ENCODE peak calls at places on chromosomes 16 and 17, in four cellular contexts. M, Z, W and E are unnamed samples.

GRCh38 chr16:74567901-74568300 is 39.0 kb downstream of the GLG1 start:
- DNase-seq in M (no peak), Z (no peak), W (no peak), E (no peak)

GRCh38 chr17:42107597-42108576 is 4.6 kb downstream of the DHX58 start:
- DNase-seq in M (peak; percentile 85), Z (peak; percentile 92), W (peak; percentile 92), E (peak; percentile 94)

GRCh38 chr17:78224226-78225087 is 7.0 kb upstream of the TMEM235 start:
- DNase-seq in M (no peak), Z (no peak), W (peak; percentile 51), E (no peak)

GRCh38 chr17:1060991-1061390 is 64.1 kb downstream of the TIMM22 start:
- DNase-seq in M (peak; percentile 82), Z (no peak), W (peak; percentile 91), E (peak; percentile 94)

GRCh38 chr16:15518412-15519351 is 84.3 kb downstream of the BMERB1 start:
- DNase-seq in M (no peak), Z (peak; percentile 60), W (peak; percentile 80), E (no peak)

GRCh38 chr17:27631897-27632725 is 1.1 kb downstream of the LGALS9 start:
- DNase-seq in M (no peak), Z (no peak), W (peak; percentile 67), E (no peak)

GRCh38 chr16:67164599-67165061 is at the start of gene HSF4:
- DNase-seq in M (peak; percentile 61), Z (peak; percentile 64), W (peak; percentile 88), E (peak; percentile 44)

GRCh38 chr17:19712436-19713004 is 3.9 kb downstream of the SLC47A2 start:
- DNase-seq in M (no peak), Z (no peak), W (no peak), E (no peak)

GRCh38 chr17:67441052-67441738 is 64.1 kb downstream of the PITPNC1 start:
- DNase-seq in M (peak; percentile 30), Z (no peak), W (no peak), E (peak; percentile 8)

GRCh38 chr17:37176683-37177082 is 199.1 kb upstream of the C17orf78 start:
- DNase-seq in M (no peak), Z (no peak), W (no peak), E (peak; percentile 12)

GRCh38 chr16:67571981-67572431 is 9.7 kb downstream of the CTCF start:
- DNase-seq in M (no peak), Z (no peak), W (no peak), E (peak; percentile 34)

GRCh38 chr16:65070831-65071230 is 51.0 kb downstream of the CDH11 start:
- DNase-seq in M (peak; percentile 43), Z (peak; percentile 81), W (peak; percentile 77), E (peak; percentile 75)

GRCh38 chr16:67822511-67822910 is 15.8 kb downstream of the TSNAXIP1 start:
- DNase-seq in M (no peak), Z (no peak), W (no peak), E (no peak)

GRCh38 chr16:24728011-24728410 is 1.4 kb upstream of the TNRC6A start:
- DNase-seq in M (no peak), Z (no peak), W (no peak), E (no peak)

GRCh38 chr16:50711040-50711439 is 17.6 kb downstream of the NOD2 start:
- DNase-seq in M (no peak), Z (no peak), W (no peak), E (no peak)

GRCh38 chr16:50035468-50035992 is 10.5 kb downstream of the CNEP1R1 start:
- DNase-seq in M (no peak), Z (no peak), W (no peak), E (no peak)

GRCh38 chr17:9900019-9900594 is 5.0 kb downstream of the RCVRN start:
- DNase-seq in M (no peak), Z (no peak), W (no peak), E (no peak)

GRCh38 chr17:44865231-44865660 is 17.6 kb downstream of the HIGD1B start:
- DNase-seq in M (peak; percentile 66), Z (peak; percentile 82), W (no peak), E (peak; percentile 64)

GRCh38 chr16:19683453-19684236 is 34.4 kb downstream of the KNOP1 start:
- DNase-seq in M (no peak), Z (no peak), W (no peak), E (no peak)

GRCh38 chr16:23534868-23535860 is 22.0 kb downstream of the EARS2 start:
- DNase-seq in M (no peak), Z (no peak), W (peak; percentile 57), E (no peak)

GRCh38 chr16:84502075-84502474 is 2.4 kb downstream of the MEAK7 start:
- DNase-seq in M (no peak), Z (no peak), W (peak; percentile 49), E (peak; percentile 54)

GRCh38 chr16:69384974-69385373 is 833 bp downstream of the TERF2 start:
- DNase-seq in M (no peak), Z (no peak), W (no peak), E (no peak)

GRCh38 chr17:79019631-79020584 is 4.1 kb upstream of the C1QTNF1 start:
- DNase-seq in M (no peak), Z (peak; percentile 82), W (peak; percentile 73), E (peak; percentile 68)

GRCh38 chr16:2205967-2206313 is 686 bp downstream of the MLST8 start:
- DNase-seq in M (no peak), Z (no peak), W (peak; percentile 86), E (no peak)

GRCh38 chr16:70298988-70299938 is at the start of gene DDX19B:
- DNase-seq in M (peak; percentile 80), Z (peak; percentile 88), W (peak; percentile 94), E (peak; percentile 55)

GRCh38 chr16:685967-686366 is 1.8 kb upstream of the JMJD8 start:
- DNase-seq in M (no peak), Z (no peak), W (no peak), E (no peak)

GRCh38 chr16:31386157-31386984 is 6.8 kb upstream of the ITGAD start:
- DNase-seq in M (no peak), Z (no peak), W (no peak), E (peak; percentile 53)

GRCh38 chr16:82514262-82514661 is 112.5 kb upstream of the CDH13 start:
- DNase-seq in M (no peak), Z (no peak), W (no peak), E (no peak)
- H3K27ac ChIP-seq in M (no peak overlapping the region), Z (no peak overlapping the region), W (no peak overlapping the region), E (no peak overlapping the region)

DNA sequence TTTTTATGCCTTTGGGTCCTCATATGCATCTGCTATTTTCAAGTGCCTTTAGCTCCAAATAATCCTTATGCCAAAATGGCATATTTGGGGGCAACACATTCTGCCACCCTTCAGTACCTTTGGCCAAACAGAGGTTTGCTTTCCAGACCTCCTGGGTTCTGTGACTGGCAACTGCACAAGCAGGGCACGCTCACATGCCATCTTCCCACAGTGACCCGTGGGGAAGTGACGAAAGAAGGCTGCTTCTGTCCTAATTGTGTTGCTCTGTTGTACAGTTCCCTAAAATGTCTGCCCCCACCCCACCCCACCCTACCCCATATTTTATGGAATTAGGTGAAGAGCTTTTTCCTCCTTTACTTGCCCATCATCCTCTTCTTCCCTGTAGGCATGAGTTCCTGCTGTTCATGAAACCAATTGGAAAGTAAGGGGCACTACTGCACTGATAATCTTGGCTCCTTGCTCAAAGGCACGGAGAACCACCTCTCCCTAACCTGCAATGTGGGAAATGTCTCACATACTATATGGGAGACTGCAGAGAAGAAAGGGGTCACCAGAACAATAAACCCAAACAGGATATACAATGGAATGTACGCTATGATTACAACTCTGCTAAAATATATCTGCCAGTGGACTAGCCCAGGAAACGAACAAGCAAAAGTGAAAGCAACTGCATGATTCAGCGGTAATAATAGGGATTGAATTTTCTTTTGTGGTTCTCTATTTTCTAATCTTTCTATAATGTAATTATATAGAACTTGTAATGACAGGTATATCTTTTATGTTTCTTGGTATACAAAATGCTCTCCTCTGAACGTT is 3.3 kb upstream of the SLFN12L start:
- DNase-seq in M (peak; percentile 63), Z (peak; percentile 36), W (no peak), E (peak; percentile 54)
- TF ChIP-seq CTCF in M (no peak), Z (no peak), W (no peak), E (no peak)

DNA sequence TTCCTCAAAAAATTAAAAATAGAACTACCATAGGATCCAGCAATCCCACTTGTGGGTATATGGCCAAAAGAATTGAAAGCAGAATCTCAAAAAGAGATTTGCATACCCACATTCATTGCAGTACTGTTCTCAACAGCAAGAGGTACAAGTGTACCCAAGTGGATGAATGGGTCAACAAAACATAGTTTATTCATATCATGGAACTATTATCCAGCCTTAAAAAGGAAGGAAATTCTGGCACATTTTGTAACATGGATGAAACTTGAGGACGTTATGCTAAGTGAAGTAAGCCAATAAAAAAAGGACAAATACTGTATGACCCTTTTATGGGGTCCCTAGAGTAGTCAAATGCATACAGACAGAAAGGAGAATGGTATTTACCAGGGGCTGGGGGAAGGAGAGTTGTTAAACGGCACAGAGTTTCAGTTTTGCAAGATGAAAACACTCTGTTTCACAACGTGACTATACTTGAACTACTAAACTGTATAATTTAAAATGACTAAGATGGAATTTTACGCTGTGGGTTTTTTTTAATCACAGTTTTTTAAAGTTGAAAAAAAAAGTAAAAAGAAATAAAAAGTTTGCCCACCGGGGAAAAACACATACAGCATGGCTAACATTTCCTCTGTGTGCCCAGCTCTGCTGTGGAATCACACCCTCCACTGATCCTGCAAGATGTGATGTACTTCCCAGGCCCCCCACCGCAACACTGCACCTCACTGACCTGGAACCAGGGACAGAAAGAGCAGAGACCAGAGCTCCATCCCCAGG is 6.1 kb downstream of the TVP23A start:
- DNase-seq in M (no peak), Z (no peak), W (no peak), E (no peak)
- H3K27ac ChIP-seq in M (no peak overlapping the region), Z (no peak overlapping the region), W (no peak overlapping the region), E (no peak overlapping the region)

GRCh38 chr17:32192379-32192778 is 50.1 kb downstream of the RHOT1 start:
- DNase-seq in M (no peak), Z (no peak), W (no peak), E (no peak)
- TF ChIP-seq CTCF in M (no peak), Z (no peak), W (no peak), E (no peak)

DNA sequence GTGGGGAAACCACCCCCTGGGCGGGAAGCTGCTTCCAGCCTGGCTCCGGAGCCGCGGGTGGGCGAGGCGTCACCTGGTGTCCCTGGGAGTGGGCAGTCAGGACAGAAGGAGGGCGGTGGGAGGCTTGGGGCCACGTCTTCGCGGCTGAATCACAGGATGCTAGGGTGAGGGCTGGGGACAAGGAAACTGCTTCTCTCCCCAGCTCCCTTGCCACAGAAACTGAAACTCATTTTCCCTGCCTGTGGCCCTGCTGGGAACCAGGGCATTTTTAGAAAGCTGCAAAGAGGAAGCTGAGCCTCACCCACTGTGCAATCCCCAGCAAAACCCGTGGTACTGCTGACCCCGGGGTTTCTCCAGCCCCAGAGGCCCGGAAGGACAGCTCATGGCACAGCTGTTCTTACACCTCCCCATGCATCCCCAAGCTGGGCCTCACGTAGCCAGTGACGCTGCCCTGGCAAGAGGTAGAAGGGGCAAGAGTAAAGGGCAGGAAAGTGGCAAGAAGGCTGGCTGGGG is 8.2 kb downstream of the RHBDF2 start:
- DNase-seq in M (peak; percentile 71), Z (peak; percentile 55), W (peak; percentile 91), E (peak; percentile 52)
- H3K27ac ChIP-seq in M (peak overlapping the region; percentile 92), Z (peak overlapping the region; percentile 59), W (peak overlapping the region; percentile 75), E (peak overlapping the region; percentile 89)

GRCh38 chr17:73311428-73311780 is 397 bp downstream of the CDC42EP4 start:
- DNase-seq in M (no peak), Z (no peak), W (peak; percentile 89), E (no peak)
- TF ChIP-seq CTCF in M (no peak), Z (no peak), W (no peak), E (no peak)